ENCODE peak calls at places on chromosomes 3 and 15, in seven cellular contexts. X is nephron progenitor cell, U is GM20000, E is dorsolateral prefrontal cortex, H is HCT116, A is heart right ventricle, R is fibroblast of villous mesenchyme. C is an unnamed sample.

GRCh38 chr3:112445839-112446238 is 53.4 kb downstream of the BTLA start:
- DNase-seq in X (no peak), U (no peak), E (no peak), H (no peak), A (no peak), R (no peak), C (no peak)

GRCh38 chr3:102156426-102156825 is 278.4 kb upstream of the ZPLD1 start:
- DNase-seq in X (no peak), U (no peak), E (no peak), H (no peak), A (no peak), R (peak; percentile 79), C (peak; percentile 51)

GRCh38 chr3:56801151-56801596 is 575 bp downstream of the ARHGEF3 start:
- DNase-seq in X (no peak), U (peak; percentile 25), E (no peak), H (no peak), A (no peak), R (no peak), C (no peak)

GRCh38 chr3:38579551-38580449 is 69.7 kb downstream of the SCN5A start:
- DNase-seq in X (no peak), U (peak; percentile 60), E (no peak), H (no peak), A (peak; percentile 53), R (no peak), C (no peak)

GRCh38 chr15:84749111-84749991 is 959 bp downstream of the ZNF592 start:
- DNase-seq in X (peak; percentile 38), U (peak; percentile 28), E (no peak), H (no peak), A (peak; percentile 45), R (peak; percentile 34), C (no peak)

GRCh38 chr3:59081071-59081470 is 31.2 kb upstream of the CFAP20DC start:
- DNase-seq in X (no peak), U (no peak), E (no peak), H (no peak), A (no peak), R (no peak), C (no peak)

GRCh38 chr15:25249236-25250010 is 189.4 kb downstream of the UBE3A start:
- DNase-seq in X (no peak), U (no peak), E (peak; percentile 3), H (no peak), A (peak; percentile 1), R (no peak), C (no peak)

GRCh38 chr3:141193431-141193830 is 38.2 kb upstream of the PXYLP1 start:
- DNase-seq in X (no peak), U (no peak), E (no peak), H (no peak), A (no peak), R (no peak), C (no peak)

GRCh38 chr3:178474526-178474925 is 61.7 kb upstream of the KCNMB2 start:
- DNase-seq in X (no peak), U (no peak), E (no peak), H (no peak), A (no peak), R (peak; percentile 18), C (no peak)

GRCh38 chr3:160869825-160870224 is 113.8 kb downstream of the PPM1L start:
- DNase-seq in X (no peak), U (no peak), E (no peak), H (no peak), A (peak; percentile 44), R (peak; percentile 13), C (no peak)

GRCh38 chr3:53147903-53148400 is 13.1 kb upstream of the PRKCD start:
- DNase-seq in X (no peak), U (no peak), E (no peak), H (no peak), A (no peak), R (no peak), C (no peak)

DNA sequence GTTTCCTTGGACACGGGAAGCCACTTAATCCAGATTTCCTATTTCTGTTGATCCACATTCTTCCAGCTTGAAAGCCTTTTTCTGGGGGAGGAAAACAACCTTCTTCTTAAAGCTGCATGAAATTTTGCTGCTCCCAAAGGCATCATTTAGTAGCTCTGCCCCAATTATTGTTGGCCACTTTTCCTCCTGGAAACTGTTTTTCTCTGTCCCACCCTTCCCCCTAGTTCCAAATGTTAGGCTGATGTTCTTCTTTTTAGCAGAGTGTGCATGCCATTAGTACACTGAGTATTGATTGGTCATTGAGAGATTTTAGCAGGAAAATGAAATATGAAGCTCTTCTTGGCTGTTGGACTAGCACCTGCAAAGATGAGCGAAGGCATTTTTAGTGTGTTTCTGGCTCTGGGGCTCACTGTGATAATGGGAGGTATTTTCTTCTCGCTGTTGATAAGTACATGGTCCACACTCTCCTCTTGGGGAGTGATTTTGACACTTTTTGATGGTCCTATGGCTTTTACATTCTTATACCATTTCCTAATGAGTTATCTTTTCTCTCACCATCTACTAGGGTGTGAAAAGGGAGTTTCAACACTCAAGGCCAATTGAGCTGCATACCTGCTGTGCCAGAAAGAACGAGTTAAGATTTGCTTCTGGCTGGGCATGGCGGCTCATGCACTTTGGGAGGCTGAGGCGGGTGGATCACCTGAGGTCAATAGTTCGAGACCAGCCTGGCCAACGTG is 200.5 kb downstream of the PTPRG start:
- DNase-seq in X (no peak), U (no peak), E (no peak), H (no peak), A (no peak), R (no peak), C (no peak)
- TF ChIP-seq CTCF in X (no peak), U (no peak), E (no peak), H (no peak), A (no peak), R (no peak), C (no peak)

GRCh38 chr3:535566-536416 is 339.2 kb downstream of the CHL1 start:
- DNase-seq in X (peak; percentile 24), U (no peak), E (no peak), H (no peak), A (no peak), R (peak; percentile 2), C (no peak)
- TF ChIP-seq CTCF in X (no peak), U (no peak), E (peak; percentile 44), H (no peak), A (peak; percentile 24), R (no peak), C (no peak)

DNA sequence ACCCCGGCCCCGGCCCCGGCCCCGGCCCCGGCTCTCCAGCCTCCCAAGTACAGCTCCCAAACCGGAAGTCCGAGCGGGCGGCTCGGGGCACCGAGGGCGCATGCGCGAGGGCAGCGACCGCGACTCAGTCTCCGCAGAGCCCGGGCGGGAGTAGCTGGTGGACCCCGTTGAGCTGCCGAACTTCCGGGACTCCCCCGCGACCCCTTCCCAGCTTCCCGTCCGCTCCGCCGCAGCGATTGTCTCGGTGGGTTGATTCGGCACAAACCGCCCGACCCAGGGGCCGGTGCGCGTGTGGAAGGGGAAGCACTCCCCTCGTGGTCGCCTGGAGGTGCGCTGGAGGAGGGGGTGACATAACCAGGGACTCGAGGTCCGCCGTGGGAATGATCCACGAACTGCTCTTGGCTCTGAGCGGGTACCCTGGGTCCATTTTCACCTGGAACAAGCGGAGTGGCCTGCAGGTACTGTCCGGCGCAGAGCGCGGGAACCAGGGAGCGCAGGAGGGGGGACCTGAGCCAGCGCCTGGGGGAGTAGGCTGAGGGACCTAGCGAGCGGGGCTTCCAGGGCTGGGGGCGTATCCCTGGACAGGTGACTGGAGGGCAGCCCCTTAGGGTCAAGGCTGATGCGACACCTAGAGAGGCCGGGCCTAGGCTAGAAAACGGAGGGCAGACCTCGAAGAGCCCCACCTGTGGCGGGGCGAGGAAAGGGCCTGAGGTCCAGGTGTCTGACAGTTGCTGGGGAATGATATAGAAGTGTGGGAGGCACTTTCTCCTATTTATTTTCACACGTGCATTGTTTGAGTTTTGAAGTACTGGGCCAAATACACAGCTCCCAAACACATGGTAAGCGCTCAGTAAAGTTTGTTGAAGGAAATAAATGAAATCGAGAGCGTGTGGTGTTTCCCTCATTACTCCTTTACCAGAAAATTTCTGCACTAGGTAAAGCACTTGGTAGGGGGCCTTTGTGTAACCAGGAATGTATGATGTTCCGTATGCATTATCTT is at the start of the genes TUBGCP4 and ZSCAN29:
- DNase-seq in X (peak; percentile 91), U (peak; percentile 97), E (peak; percentile 64), H (peak; percentile 39), A (peak; percentile 75), R (peak; percentile 74), C (peak; percentile 34)
- TF ChIP-seq CTCF in X (no peak), U (peak; percentile 45), E (peak; percentile 19), H (peak; percentile 67), A (peak; percentile 33), R (peak; percentile 36), C (peak; percentile 15)

DNA sequence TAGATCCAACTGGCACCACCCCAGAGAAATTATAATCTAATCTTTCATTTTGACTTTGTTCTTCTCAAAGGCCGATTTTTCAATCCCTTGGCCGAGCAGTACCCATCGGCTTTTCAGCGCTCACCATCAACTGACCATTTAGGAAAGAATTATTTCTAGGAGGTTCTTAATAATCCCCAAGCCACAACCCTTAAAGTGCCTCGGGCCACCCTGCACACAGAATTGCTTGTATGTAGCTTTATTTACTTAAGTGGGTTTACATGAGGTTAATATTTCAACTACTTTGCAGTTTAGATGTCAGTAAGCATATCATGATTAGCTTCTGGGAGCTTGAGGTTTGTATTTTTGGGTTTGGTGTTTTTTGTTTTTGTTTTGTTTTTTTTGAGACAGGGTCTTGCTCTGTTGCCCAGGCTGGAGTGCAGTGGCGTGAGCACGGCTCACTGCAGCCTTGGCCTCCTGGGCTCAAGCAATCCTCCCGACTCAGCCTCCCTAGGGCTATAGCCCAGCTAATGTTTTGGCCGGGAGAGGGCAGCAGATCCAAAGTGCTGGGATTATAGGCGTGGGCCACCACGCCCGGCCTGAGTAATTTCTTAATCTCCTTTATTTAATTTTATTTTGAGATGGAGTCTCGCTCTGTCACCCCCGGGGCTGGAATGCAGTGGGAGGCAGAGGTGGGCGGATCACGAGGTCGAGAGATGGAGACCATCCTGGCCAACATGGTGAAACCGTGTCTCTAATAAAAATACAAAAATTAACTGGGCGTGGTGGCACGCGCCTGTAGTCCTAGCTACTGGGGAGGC is 801 bp upstream of the CDAN1 start:
- DNase-seq in X (no peak), U (no peak), E (no peak), H (peak; percentile 36), A (no peak), R (peak; percentile 10), C (no peak)
- TF ChIP-seq CTCF in X (no peak), U (no peak), E (no peak), H (peak; percentile 79), A (no peak), R (peak; percentile 23), C (peak; percentile 3)

GRCh38 chr3:190589326-190589725 is 75.4 kb downstream of the IL1RAP start:
- DNase-seq in X (no peak), U (no peak), E (no peak), H (no peak), A (no peak), R (no peak), C (no peak)
- TF ChIP-seq CTCF in X (no peak), U (no peak), E (no peak), H (no peak), A (no peak), R (no peak), C (no peak)